ENCODE peak calls at places on chromosomes 11 and 22, in four cellular contexts. H is keratinocyte, Q is bronchial epithelial cell, X is fibroblast of pulmonary artery. W is an unnamed sample.

GRCh38 chr11:120205596-120206161 is 5.2 kb upstream of the OAF start:
- DNase-seq in H (no peak), Q (peak), X (peak), W (peak)

GRCh38 chr22:50628543-50629134 is 687 bp upstream of the ARSA start:
- DNase-seq in H (no peak), Q (no peak), X (no peak), W (no peak)

GRCh38 chr22:35454416-35455054 is 54.6 kb downstream of the MCM5 start:
- DNase-seq in H (no peak), Q (no peak), X (no peak), W (no peak)

GRCh38 chr11:113484223-113484622 is 9.0 kb upstream of the DRD2 start:
- DNase-seq in H (no peak), Q (no peak), X (no peak), W (no peak)

GRCh38 chr11:113675565-113675964 is 30.5 kb downstream of the TMPRSS5 start:
- DNase-seq in H (no peak), Q (no peak), X (peak), W (peak)

GRCh38 chr22:29344137-29344536 is 28.6 kb upstream of the RASL10A start:
- DNase-seq in H (peak), Q (peak), X (peak), W (peak)

GRCh38 chr22:46027219-46028068 is 50.5 kb upstream of the WNT7B start:
- DNase-seq in H (no peak), Q (no peak), X (no peak), W (no peak)

GRCh38 chr11:110855246-110855645 is 143.0 kb upstream of the ARHGAP20 start:
- DNase-seq in H (no peak), Q (no peak), X (no peak), W (peak)

GRCh38 chr11:117696489-117696888 is 100.5 kb downstream of the DSCAML1 start:
- DNase-seq in H (no peak), Q (no peak), X (no peak), W (no peak)

GRCh38 chr11:64331569-64332371 is 8.2 kb upstream of the CCDC88B start:
- DNase-seq in H (peak), Q (peak), X (peak), W (peak)

GRCh38 chr22:29914165-29914564 is 31.2 kb downstream of the MTMR3 start:
- DNase-seq in H (peak), Q (peak), X (peak), W (peak)

GRCh38 chr11:123206671-123207421 is 11.8 kb upstream of the CLMP start:
- DNase-seq in H (no peak), Q (no peak), X (no peak), W (peak)

GRCh38 chr22:27609411-27610029 is 192.0 kb downstream of the MN1 start:
- DNase-seq in H (no peak), Q (no peak), X (no peak), W (no peak)

GRCh38 chr22:19632671-19633148 is 81.6 kb upstream of the SEPTIN5 start:
- DNase-seq in H (no peak), Q (peak), X (no peak), W (no peak)

GRCh38 chr22:49457146-49457545 is 370.5 kb downstream of the BRD1 start:
- DNase-seq in H (no peak), Q (no peak), X (no peak), W (no peak)

GRCh38 chr11:129375731-129376657 is at the start of gene BARX2:
- DNase-seq in H (no peak), Q (peak), X (peak), W (peak)
- TF ChIP-seq CTCF in H (peak), Q (peak), X (peak), W (peak)

GRCh38 chr11:126153006-126153405 is 58.4 kb downstream of the RPUSD4 start:
- DNase-seq in H (no peak), Q (no peak), X (no peak), W (no peak)

GRCh38 chr11:126156814-126157213 is 54.6 kb downstream of the RPUSD4 start:
- DNase-seq in H (no peak), Q (no peak), X (no peak), W (no peak)

GRCh38 chr11:126153999-126154398 is 57.5 kb downstream of the RPUSD4 start:
- DNase-seq in H (no peak), Q (no peak), X (peak), W (peak)

GRCh38 chr11:126157326-126158030 is 54.0 kb downstream of the RPUSD4 start:
- DNase-seq in H (no peak), Q (no peak), X (no peak), W (no peak)

DNA sequence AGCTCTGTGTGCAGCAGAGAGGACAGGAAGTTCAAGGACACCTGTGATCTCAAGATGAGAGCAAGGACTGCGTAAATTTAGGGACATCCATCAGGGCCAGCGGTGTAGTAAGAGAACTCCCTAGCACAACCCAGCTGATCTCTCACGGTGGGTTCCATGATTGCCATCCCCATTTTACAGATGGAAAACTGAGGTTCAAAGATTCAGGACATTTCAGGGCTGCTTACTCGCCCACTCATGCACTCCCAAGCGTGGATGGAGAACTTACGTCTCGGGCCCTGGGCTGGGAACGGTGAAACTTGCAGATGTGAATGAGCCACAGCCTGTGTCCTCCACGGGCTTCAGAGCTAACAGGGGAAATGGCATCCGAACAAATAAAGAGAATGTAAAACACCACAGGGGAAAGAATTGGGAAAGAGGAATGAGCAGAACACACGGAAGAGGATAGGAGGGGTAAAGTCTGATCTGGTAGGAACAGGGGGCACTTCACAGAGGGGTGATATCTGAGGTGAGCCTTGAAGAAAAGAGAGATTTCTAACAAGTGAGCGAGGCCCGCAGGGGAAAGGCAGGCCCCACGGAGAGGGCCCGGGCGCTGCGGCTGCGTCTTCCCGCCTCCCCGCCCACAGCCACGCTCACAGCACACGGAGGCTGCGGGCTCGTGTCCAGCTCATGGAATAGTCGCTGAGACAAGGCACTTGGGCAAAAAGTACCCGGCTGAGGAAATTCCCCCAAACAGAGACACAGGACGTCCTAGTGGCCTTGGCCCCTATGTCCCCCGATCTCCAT is 55.9 kb downstream of the RPUSD4 start:
- DNase-seq in H (no peak), Q (no peak), X (no peak), W (no peak)
- H3K4me3 ChIP-seq in H (no peak), Q (no peak), X (no peak), W (no peak)

GRCh38 chr11:74444173-74444832 is 23.0 kb downstream of the KCNE3 start:
- DNase-seq in H (no peak), Q (no peak), X (no peak), W (no peak)

GRCh38 chr11:74447720-74448119 is 19.6 kb downstream of the KCNE3 start:
- DNase-seq in H (no peak), Q (no peak), X (no peak), W (no peak)

GRCh38 chr11:74446445-74446844 is 20.9 kb downstream of the KCNE3 start:
- DNase-seq in H (no peak), Q (no peak), X (no peak), W (peak)

GRCh38 chr11:74442601-74443000 is 24.7 kb downstream of the KCNE3 start:
- DNase-seq in H (no peak), Q (peak), X (peak), W (no peak)

DNA sequence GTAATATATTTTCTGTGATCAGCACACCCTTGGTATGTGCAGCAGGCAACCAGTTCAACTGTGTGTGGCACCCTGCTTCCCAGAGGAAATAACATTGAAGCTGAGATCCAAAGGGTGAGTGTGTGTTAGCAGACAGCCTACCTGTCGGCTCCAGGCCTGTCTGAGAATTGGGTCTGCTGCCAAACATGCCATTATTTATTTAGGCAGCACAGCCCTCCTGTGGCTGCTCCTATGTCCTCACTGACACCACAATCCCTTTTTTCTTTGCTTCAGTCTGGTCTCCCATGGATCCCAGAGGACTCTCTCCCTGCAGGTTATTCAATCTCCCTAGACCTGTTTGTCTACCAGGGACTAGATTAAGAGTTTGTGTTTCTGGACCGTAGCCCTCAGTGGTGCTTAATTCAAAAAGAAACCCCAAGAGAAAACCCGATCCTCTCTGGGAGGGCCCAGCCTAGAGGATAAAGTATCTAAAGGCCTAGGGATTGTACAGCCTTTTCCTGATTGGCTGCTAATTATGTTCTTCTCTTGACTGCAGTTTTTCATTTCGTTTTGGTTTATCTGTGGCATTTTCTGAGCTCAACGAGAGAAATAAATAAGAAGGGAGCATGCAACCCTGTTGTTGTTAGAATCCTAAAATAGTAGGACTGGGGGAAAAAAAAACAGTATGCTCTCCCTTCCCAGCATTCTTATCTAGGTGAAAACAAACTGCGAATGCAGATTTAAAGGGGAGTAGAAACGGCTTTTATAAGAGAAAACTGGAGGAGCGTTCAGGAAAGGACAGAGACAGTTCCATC is 24.1 kb downstream of the KCNE3 start:
- DNase-seq in H (no peak), Q (peak), X (peak), W (no peak)
- TF ChIP-seq CTCF in H (peak), Q (peak), X (peak), W (no peak)

GRCh38 chr11:75402002-75402773 is 2.9 kb downstream of the RPS3 start:
- DNase-seq in H (no peak), Q (no peak), X (no peak), W (no peak)
- H3K4me3 ChIP-seq in H (peak), Q (no peak), X (peak), W (peak)

W was measured in fibroblast of mammary gland.